ENCODE peak calls at places on chromosomes 12 and 14, in five cellular contexts. U is gastrocnemius medialis, B is tibial artery, N is lung, E is mammary epithelial cell. J is an unnamed sample.

GRCh38 chr12:89309452-89309802 is 42.9 kb downstream of the DUSP6 start:
- DNase-seq in N (no peak), B (no peak), U (no peak), E (no peak), J (no peak)

GRCh38 chr14:101169267-101169666 is 265.7 kb upstream of the RTL1 start:
- DNase-seq in B (no peak), E (no peak), U (no peak), N (no peak), J (no peak)

GRCh38 chr14:96727490-96727889 is 69.7 kb upstream of the VRK1 start:
- DNase-seq in B (no peak), E (no peak), N (no peak), U (no peak), J (no peak)

GRCh38 chr14:96104469-96105057 is 65.4 kb downstream of the C14orf132 start:
- DNase-seq in N (peak; percentile 80), B (peak; percentile 89), E (peak; percentile 98), U (peak; percentile 78), J (no peak)

GRCh38 chr12:98475565-98475908 is 39.9 kb upstream of the TMPO start:
- DNase-seq in N (no peak), U (no peak), E (no peak), B (no peak), J (no peak)

GRCh38 chr12:105060715-105061378 is 23.4 kb downstream of the ALDH1L2 start:
- DNase-seq in U (no peak), E (peak; percentile 86), N (no peak), B (no peak), J (no peak)

GRCh38 chr12:111201036-111201435 is 167.9 kb downstream of the PHETA1 start:
- DNase-seq in E (no peak), B (no peak), U (no peak), N (no peak), J (no peak)

GRCh38 chr12:75366629-75367028 is 24.3 kb upstream of the GLIPR1L2 start:
- DNase-seq in E (no peak), B (no peak), N (no peak), U (no peak), J (no peak)

GRCh38 chr12:23083267-23083666 is 458.3 kb downstream of the ETNK1 start:
- DNase-seq in B (no peak), U (no peak), N (no peak), E (peak; percentile 93), J (no peak)

GRCh38 chr14:77868552-77869300 is 68.8 kb downstream of the ADCK1 start:
- DNase-seq in E (no peak), N (no peak), B (no peak), U (no peak), J (no peak)

GRCh38 chr12:121224591-121224990 is 14.7 kb downstream of the P2RX4 start:
- DNase-seq in N (no peak), E (no peak), U (no peak), B (no peak), J (no peak)

GRCh38 chr14:31038521-31039166 is 12.5 kb upstream of the STRN3 start:
- DNase-seq in E (no peak), U (no peak), B (no peak), N (no peak), J (no peak)

GRCh38 chr12:29741342-29742241 is 42.1 kb downstream of the TMTC1 start:
- DNase-seq in E (peak; percentile 89), U (no peak), N (no peak), B (no peak), J (no peak)

GRCh38 chr14:54127526-54127925 is 170.9 kb upstream of the BMP4 start:
- DNase-seq in U (no peak), E (peak; percentile 59), B (no peak), N (no peak), J (no peak)

GRCh38 chr14:77273796-77274195 is 2.8 kb upstream of the NGB start:
- DNase-seq in U (no peak), E (no peak), N (no peak), B (no peak), J (no peak)

GRCh38 chr14:92677087-92677668 is 71.2 kb downstream of the LGMN start:
- DNase-seq in B (no peak), N (no peak), E (no peak), U (no peak), J (no peak)

GRCh38 chr14:99757331-99758070 is 35.7 kb upstream of the EML1 start:
- DNase-seq in U (no peak), N (no peak), E (peak; percentile 95), B (peak; percentile 58), J (no peak)
- H3K4me1 ChIP-seq in U (peaks cover 21% of the 10 kb centered on the region), N (peaks cover 8% of the 10 kb centered on the region), E (peaks cover 22% of the 10 kb centered on the region), B (peaks cover 28% of the 10 kb centered on the region), J (peaks cover 9% of the 10 kb centered on the region)

DNA sequence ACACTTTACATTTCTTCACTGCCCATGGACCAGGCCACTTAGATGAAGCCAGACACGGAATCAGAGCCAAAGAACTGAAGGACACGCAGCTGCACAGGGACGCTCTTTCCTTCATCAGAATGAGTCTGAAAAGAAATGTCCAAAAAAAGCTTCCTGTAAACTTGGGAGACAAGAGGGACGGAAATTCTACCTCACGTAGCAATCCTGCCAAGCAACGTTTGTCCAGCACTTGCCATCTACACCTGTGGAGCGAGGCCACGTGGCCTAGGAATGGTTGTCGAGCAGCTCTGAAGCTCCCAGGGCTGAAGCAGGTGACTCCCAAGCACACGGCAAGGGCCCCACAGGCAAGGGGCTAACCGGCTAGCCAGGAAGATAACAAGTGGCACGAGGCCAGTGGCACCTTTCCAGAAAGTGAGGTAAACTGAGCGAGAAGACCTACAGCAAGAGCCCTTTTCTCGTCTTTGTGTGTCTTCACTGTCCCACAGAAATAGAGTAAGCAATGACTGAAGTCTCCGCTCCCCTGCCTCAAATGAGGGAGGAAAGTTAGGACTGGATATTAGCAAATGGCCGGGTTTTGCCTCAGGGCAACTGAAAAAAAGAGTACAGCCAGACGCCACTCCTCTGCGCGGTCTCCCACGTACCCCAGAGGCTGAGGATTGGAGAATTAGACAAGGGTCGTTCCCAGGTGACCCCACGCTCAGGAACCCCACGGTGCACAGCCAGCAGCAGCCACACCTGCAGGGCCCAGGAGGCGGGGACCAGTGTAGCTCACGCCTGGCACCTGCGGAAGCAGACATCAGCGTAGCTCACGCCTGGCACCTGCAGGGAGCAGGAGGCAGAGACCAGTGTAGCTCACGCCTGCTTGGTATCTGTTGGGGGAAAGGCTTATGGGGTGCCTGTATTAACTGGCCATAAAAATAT is 7.7 kb downstream of the ZNF605 start:
- DNase-seq in U (no peak), N (no peak), E (no peak), B (peak; percentile 40), J (no peak)
- H3K9me3 ChIP-seq in U (peaks cover 4% of the 10 kb centered on the region), N (peaks cover 2% of the 10 kb centered on the region), E (peaks cover 67% of the 10 kb centered on the region), B (peaks cover 97% of the 10 kb centered on the region), J (peaks cover 9% of the 10 kb centered on the region)

GRCh38 chr14:91272341-91273272 is 28.1 kb upstream of the GPR68 start:
- DNase-seq in U (no peak), B (no peak), N (no peak), E (no peak), J (no peak)

GRCh38 chr14:91273273-91273884 is 28.9 kb upstream of the GPR68 start:
- DNase-seq in B (no peak), E (no peak), N (no peak), U (no peak), J (no peak)

GRCh38 chr14:91274796-91275195 is 30.3 kb upstream of the GPR68 start:
- DNase-seq in E (no peak), B (no peak), N (no peak), U (no peak), J (no peak)

GRCh38 chr14:91271639-91272038 is 27.1 kb upstream of the GPR68 start:
- DNase-seq in B (no peak), N (no peak), E (no peak), U (no peak), J (no peak)

DNA sequence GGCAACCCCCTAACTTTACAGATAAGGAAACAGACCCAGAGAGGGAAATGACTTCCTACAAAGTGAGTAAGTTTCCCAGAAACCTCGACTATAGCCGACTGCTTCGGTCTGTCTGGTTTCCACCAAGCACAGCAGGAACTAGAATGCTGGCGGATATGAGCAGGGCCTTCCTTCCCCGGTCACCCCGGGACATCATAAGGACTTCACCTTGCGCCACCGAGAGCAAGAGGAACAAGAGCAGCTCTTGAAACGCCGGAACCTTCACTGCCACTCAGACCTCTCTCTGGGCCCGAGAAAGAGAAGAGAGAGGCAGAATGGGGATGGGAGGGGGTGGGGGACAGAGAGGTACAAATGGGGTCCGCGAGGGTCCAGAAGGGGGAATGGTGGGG is 29.4 kb upstream of the GPR68 start:
- DNase-seq in E (no peak), B (no peak), N (peak; percentile 58), U (no peak), J (no peak)
- H3K36me3 ChIP-seq in E (no peaks in the 10 kb centered on the region), B (no peaks in the 10 kb centered on the region), N (no peaks in the 10 kb centered on the region), U (no peaks in the 10 kb centered on the region), J (peaks cover 74% of the 10 kb centered on the region)

GRCh38 chr12:67663121-67663520 is 14.6 kb downstream of the DYRK2 start:
- DNase-seq in N (no peak), B (no peak), E (no peak), U (no peak), J (no peak)
- H3K4me1 ChIP-seq in N (peaks cover 32% of the 10 kb centered on the region), B (peaks cover 49% of the 10 kb centered on the region), E (peaks cover 11% of the 10 kb centered on the region), U (peaks cover 94% of the 10 kb centered on the region), J (peaks cover 80% of the 10 kb centered on the region)

GRCh38 chr14:106848330-106849121 is 1322.1 kb downstream of the TMEM121 start:
- DNase-seq in U (no peak), B (no peak), E (peak; percentile 85), N (no peak), J (no peak)
- H3K9me3 ChIP-seq in U (no peaks in the 10 kb centered on the region), B (no peaks in the 10 kb centered on the region), E (no peaks in the 10 kb centered on the region), N (no peaks in the 10 kb centered on the region), J (no peaks in the 10 kb centered on the region)

GRCh38 chr12:47267571-47267970 is 187.8 kb upstream of the AMIGO2 start:
- DNase-seq in E (peak; percentile 96), U (no peak), B (no peak), N (no peak), J (no peak)
- H3K36me3 ChIP-seq in E (no peaks in the 10 kb centered on the region), U (no peaks in the 10 kb centered on the region), B (no peaks in the 10 kb centered on the region), N (no peaks in the 10 kb centered on the region), J (no peaks in the 10 kb centered on the region)

GRCh38 chr12:56635539-56636117 is 5.5 kb upstream of the BAZ2A start:
- DNase-seq in N (no peak), B (peak; percentile 70), U (no peak), E (no peak), J (no peak)
- H3K4me1 ChIP-seq in N (peaks cover 15% of the 10 kb centered on the region), B (peaks cover 39% of the 10 kb centered on the region), U (peaks cover 73% of the 10 kb centered on the region), E (peaks cover 28% of the 10 kb centered on the region), J (peaks cover 54% of the 10 kb centered on the region)

GRCh38 chr12:126193190-126193589 is 1128.0 kb downstream of the AACS start:
- DNase-seq in N (no peak), E (no peak), B (no peak), U (no peak), J (no peak)
- H3K9me3 ChIP-seq in N (no peaks in the 10 kb centered on the region), E (peaks cover 10% of the 10 kb centered on the region), B (no peaks in the 10 kb centered on the region), U (no peaks in the 10 kb centered on the region), J (no peaks in the 10 kb centered on the region)